ENCODE peak calls at places on chromosomes 3 and 15, in ten cellular contexts. Q is fibroblast of the aortic adventitia, P is HFFc6, J is spleen, O is adrenal gland, L is endothelial cell of umbilical vein, V is stomach, I is WERI-Rb-1, D is left lung, M is glutamatergic neuron. X is an unnamed sample.

GRCh38 chr3:195007794-195008193 is 263.2 kb downstream of the XXYLT1 start:
- DNase-seq in M (no peak), Q (no peak), I (peak), D (no peak), V (peak), P (no peak), L (no peak), J (no peak), O (no peak), X (no peak)

GRCh38 chr3:14150078-14150477 is 25.2 kb downstream of the TMEM43 start:
- DNase-seq in J (no peak), L (no peak), V (no peak), O (no peak), M (no peak), P (no peak), Q (no peak), I (no peak), D (no peak), X (no peak)

GRCh38 chr3:141485578-141486415 is 1.0 kb upstream of the RASA2 start:
- DNase-seq in M (no peak), V (no peak), J (peak), I (no peak), L (peak), P (peak), O (no peak), Q (peak), D (no peak), X (no peak)

GRCh38 chr3:123636431-123636841 is 51.6 kb upstream of the HACD2 start:
- DNase-seq in D (no peak), P (no peak), O (no peak), Q (no peak), I (peak), L (no peak), M (peak), V (no peak), J (no peak), X (no peak)

GRCh38 chr15:33313491-33313890 is 2.7 kb downstream of the RYR3 start:
- DNase-seq in Q (no peak), O (no peak), P (no peak), D (no peak), M (no peak), V (no peak), L (no peak), J (no peak), I (no peak), X (no peak)

GRCh38 chr15:59059076-59059597 is 45.8 kb upstream of the CCNB2 start:
- DNase-seq in L (no peak), D (no peak), J (no peak), Q (no peak), M (no peak), V (no peak), P (no peak), O (no peak), I (no peak), X (no peak)

GRCh38 chr3:95333826-95334225 is 1271.0 kb downstream of the NSUN3 start:
- DNase-seq in D (no peak), J (no peak), V (no peak), Q (no peak), L (no peak), M (no peak), P (no peak), I (no peak), O (no peak), X (no peak)

GRCh38 chr3:188139466-188139865 is 14.5 kb upstream of the LPP start:
- DNase-seq in L (no peak), O (no peak), J (no peak), I (no peak), P (no peak), Q (no peak), D (no peak), M (no peak), V (no peak), X (no peak)

GRCh38 chr15:62647195-62647865 is 395.2 kb upstream of the TPM1 start:
- DNase-seq in J (no peak), M (no peak), I (no peak), L (no peak), D (no peak), P (peak), O (peak), Q (peak), V (peak), X (no peak)

GRCh38 chr15:58201536-58201935 is 63.4 kb downstream of the AQP9 start:
- DNase-seq in J (no peak), V (no peak), D (no peak), L (peak), P (peak), Q (peak), M (no peak), I (no peak), O (no peak), X (no peak)

GRCh38 chr3:63042866-63043265 is 167.7 kb upstream of the CADPS start:
- DNase-seq in M (no peak), O (no peak), Q (no peak), L (no peak), J (no peak), V (no peak), P (no peak), D (no peak), I (no peak), X (no peak)

GRCh38 chr15:51223771-51224229 is 114.6 kb downstream of the CYP19A1 start:
- DNase-seq in I (no peak), Q (peak), J (no peak), V (no peak), D (no peak), L (peak), M (no peak), P (peak), O (peak), X (peak)

GRCh38 chr15:67880651-67881182 is 40.9 kb upstream of the RNU6-1 start:
- DNase-seq in D (no peak), J (no peak), M (no peak), I (no peak), P (no peak), V (peak), O (peak), Q (peak), L (no peak), X (no peak)

GRCh38 chr15:26460165-26460564 is 312.7 kb downstream of the GABRB3 start:
- DNase-seq in J (no peak), I (no peak), V (no peak), L (no peak), O (no peak), M (no peak), D (no peak), Q (no peak), P (no peak), X (no peak)
- TF ChIP-seq CTCF in J (no peak), I (no peak), V (no peak), L (no peak), O (no peak), M (no peak), D (no peak), Q (no peak), P (no peak), X (no peak)

GRCh38 chr3:44642337-44642736 is 6.2 kb upstream of the ZNF35 start:
- DNase-seq in I (no peak), D (no peak), O (no peak), V (no peak), M (no peak), P (no peak), J (no peak), Q (no peak), L (no peak), X (no peak)
- TF ChIP-seq CTCF in I (no peak), D (no peak), O (no peak), V (no peak), M (no peak), P (no peak), J (no peak), Q (no peak), L (no peak), X (no peak)

GRCh38 chr15:101724675-101725005 is 367 bp upstream of the TARS3 start:
- DNase-seq in L (no peak), Q (no peak), J (no peak), M (no peak), O (no peak), P (no peak), D (no peak), V (no peak), I (no peak), X (no peak)

GRCh38 chr15:101725073-101725472 is 800 bp upstream of the TARS3 start:
- DNase-seq in L (peak), V (no peak), D (no peak), I (no peak), P (no peak), M (no peak), O (no peak), J (no peak), Q (no peak), X (no peak)

GRCh38 chr15:101727186-101727585 is 2.9 kb upstream of the TARS3 start:
- DNase-seq in Q (no peak), I (no peak), O (no peak), V (no peak), J (no peak), M (no peak), L (no peak), P (no peak), D (no peak), X (no peak)

GRCh38 chr15:101723161-101723873 is 956 bp downstream of the TARS3 start:
- DNase-seq in L (peak), P (peak), Q (peak), O (peak), M (no peak), V (no peak), J (no peak), D (no peak), I (no peak), X (no peak)

DNA sequence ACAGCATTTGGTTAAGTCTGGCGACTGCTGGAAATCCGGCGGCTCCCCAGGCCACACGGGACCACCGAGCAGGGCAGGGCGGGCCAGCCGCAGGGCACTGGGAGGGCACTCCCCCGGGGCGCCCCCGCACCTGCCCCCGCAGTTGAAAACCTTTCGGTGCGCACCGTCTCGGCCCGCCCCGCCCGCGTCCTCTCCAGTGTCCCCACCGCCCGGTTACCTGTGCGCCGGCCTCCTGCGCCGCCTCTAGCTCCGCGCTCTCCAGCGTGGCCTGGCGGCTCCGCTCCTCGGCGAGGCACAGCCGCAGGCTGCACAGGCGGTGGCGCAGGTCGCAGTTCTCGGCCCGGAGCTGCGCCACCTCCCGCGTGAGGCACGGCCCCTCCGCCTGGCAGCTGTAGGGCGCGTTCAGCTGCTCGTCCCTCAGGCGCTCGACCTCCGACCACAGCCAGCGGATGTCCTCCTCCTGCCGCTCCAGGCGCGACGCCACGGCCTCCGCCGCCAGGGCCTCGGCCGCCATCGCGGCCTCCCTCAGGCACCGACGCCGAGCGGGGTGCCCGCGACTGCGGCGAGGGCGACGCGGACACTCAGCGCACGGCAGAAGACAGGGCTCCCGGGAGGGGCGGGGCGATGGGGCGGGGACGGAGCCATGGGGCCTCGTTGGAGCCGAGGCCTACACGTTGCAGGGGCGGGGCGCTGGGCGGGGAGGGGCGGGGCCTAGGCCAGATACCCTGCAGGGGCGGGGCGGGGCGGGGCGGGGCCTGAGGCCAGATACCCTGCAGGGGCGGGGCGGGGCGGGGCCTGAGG is at the start of gene TARS3:
- DNase-seq in P (peak), Q (peak), V (peak), J (peak), D (peak), L (peak), M (peak), O (peak), I (peak), X (peak)
- TF ChIP-seq CTCF in P (peak), Q (no peak), V (peak), J (no peak), D (no peak), L (no peak), M (no peak), O (no peak), I (no peak), X (no peak)

DNA sequence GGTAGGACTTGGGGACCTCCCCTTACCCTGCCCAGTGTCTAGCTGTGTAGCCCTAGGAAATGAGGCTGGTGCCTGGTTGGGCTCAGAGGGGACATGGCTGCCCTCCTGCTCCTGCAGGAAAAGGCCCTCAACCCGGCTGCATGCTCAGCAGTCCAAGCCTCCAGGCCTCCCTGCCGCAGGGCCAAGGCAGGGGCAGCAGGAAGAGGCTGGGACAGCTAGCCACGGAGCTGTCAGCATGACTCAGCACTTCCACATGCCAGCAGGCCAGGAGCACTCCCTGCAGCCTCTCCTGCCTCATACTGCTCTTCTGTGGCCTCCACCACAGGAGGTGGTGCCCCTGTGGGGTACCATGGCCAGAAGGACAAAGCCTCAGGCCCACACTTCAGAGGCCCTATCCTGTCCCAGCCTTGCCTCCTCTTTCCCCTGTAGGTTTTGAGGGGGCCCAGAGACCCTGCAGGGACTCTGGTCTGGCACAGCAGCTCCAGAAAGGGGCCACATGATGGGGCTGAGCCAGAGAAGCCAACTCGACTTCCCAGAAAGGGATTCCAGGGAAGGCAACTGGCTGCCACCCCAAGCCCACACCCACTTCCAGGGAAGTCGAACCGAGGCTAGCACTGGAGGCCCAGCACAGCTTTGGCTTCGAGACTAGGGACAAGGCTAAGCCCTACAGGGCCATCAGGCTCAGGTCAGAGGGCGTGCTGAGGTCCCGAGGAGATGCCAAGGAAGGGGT is 19.5 kb downstream of the TKT start:
- DNase-seq in V (peak), J (peak), P (peak), M (no peak), D (peak), I (no peak), Q (peak), L (peak), O (peak), X (peak)
- TF ChIP-seq CTCF in V (no peak), J (no peak), P (no peak), M (no peak), D (no peak), I (no peak), Q (no peak), L (no peak), O (no peak), X (no peak)

GRCh38 chr3:100603449-100603848 is 6.0 kb upstream of the ADGRG7 start:
- DNase-seq in Q (peak), L (peak), O (no peak), D (no peak), J (no peak), V (no peak), P (peak), M (no peak), I (peak), X (peak)
- TF ChIP-seq CTCF in Q (peak), L (peak), O (no peak), D (no peak), J (no peak), V (peak), P (peak), M (no peak), I (peak), X (peak)

DNA sequence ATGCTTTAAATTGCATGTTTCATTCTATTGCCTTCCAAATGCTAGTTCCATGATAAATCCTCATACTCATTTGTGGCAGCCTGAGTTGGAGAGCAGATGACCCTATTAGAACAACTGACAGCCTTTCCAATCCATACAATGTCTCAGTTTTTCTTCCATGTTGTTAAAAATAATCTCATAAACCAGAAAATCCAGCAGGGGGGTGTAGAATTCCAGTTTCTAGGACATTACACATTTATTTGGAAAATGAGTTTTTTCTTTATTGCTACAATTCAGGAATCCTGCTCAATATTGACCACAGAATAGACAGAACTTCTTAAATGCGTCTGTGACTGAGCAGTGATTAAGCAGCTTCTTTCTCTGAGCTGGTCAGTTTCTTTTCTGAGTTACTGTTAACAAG is 174.2 kb upstream of the ATP10A start:
- DNase-seq in O (no peak), P (no peak), M (no peak), V (no peak), J (no peak), D (no peak), L (no peak), Q (peak), I (no peak), X (no peak)
- TF ChIP-seq CTCF in O (peak), P (peak), M (no peak), V (no peak), J (no peak), D (no peak), L (no peak), Q (peak), I (no peak), X (no peak)

GRCh38 chr3:120350431-120350941 is 1.3 kb upstream of the LRRC58 start:
- DNase-seq in L (peak), V (no peak), J (peak), M (no peak), O (peak), I (no peak), D (peak), Q (peak), P (peak), X (no peak)

GRCh38 chr3:120349819-120350125 is 618 bp upstream of the LRRC58 start:
- DNase-seq in L (no peak), V (no peak), P (no peak), M (no peak), O (no peak), D (no peak), I (no peak), J (no peak), Q (no peak), X (no peak)

GRCh38 chr3:120348065-120348980 is 831 bp downstream of the LRRC58 start:
- DNase-seq in O (no peak), M (no peak), L (peak), J (no peak), D (no peak), P (peak), I (no peak), V (no peak), Q (peak), X (no peak)

GRCh38 chr3:120352017-120352416 is 2.9 kb upstream of the LRRC58 start:
- DNase-seq in M (no peak), O (no peak), D (no peak), J (no peak), I (no peak), L (no peak), P (no peak), V (no peak), Q (no peak), X (no peak)

GRCh38 chr3:120348981-120349818 is at the start of gene LRRC58:
- DNase-seq in J (peak), V (peak), M (peak), P (peak), I (peak), Q (peak), L (peak), D (peak), O (peak), X (peak)
- TF ChIP-seq CTCF in J (no peak), V (peak), M (peak), P (peak), I (peak), Q (peak), L (peak), D (no peak), O (peak), X (peak)

X was measured in AG09319.